ENCODE peak calls at places on chromosomes 6 and 20, in seven cellular contexts. U is left ventricle myocardium inferior; H is CD4-positive, CD25-positive, alpha-beta regulatory T cell; T is kidney; X is colonic mucosa; Q is right lobe of liver; E is neuronal stem cell. W is an unnamed sample.

GRCh38 chr20:39880890-39881289 is 808.1 kb downstream of the MAFB start:
- DNase-seq in U (no peak), H (no peak), T (no peak), X (no peak), Q (no peak), E (no peak), W (peak; percentile 11)

GRCh38 chr20:17657079-17657825 is 24.8 kb downstream of the RRBP1 start:
- DNase-seq in U (no peak), H (no peak), T (no peak), X (no peak), Q (no peak), E (no peak), W (no peak)

GRCh38 chr6:148521158-148521557 is 178.5 kb downstream of the SASH1 start:
- DNase-seq in U (no peak), H (no peak), T (no peak), X (no peak), Q (no peak), E (no peak), W (no peak)

GRCh38 chr6:130396722-130397121 is 30.9 kb downstream of the TMEM200A start:
- DNase-seq in U (no peak), H (no peak), T (no peak), X (no peak), Q (no peak), E (no peak), W (peak; percentile 27)

GRCh38 chr6:132354517-132355167 is 46.6 kb downstream of the MOXD1 start:
- DNase-seq in U (no peak), H (peak; percentile 44), T (peak; percentile 57), X (no peak), Q (no peak), E (no peak), W (no peak)

GRCh38 chr6:35024601-35025054 is 116.5 kb downstream of the TCP11 start:
- DNase-seq in U (peak; percentile 58), H (no peak), T (no peak), X (peak; percentile 67), Q (no peak), E (peak; percentile 51), W (peak; percentile 52)

GRCh38 chr20:4942336-4942735 is 59.0 kb downstream of the SLC23A2 start:
- DNase-seq in U (no peak), H (no peak), T (no peak), X (no peak), Q (no peak), E (no peak), W (no peak)

GRCh38 chr6:90368601-90369000 is 72.0 kb upstream of the BACH2 start:
- DNase-seq in U (no peak), H (no peak), T (no peak), X (no peak), Q (no peak), E (no peak), W (peak; percentile 45)

GRCh38 chr20:37542281-37542680 is 14.6 kb upstream of the BLCAP start:
- DNase-seq in U (no peak), H (no peak), T (no peak), X (peak; percentile 62), Q (no peak), E (no peak), W (no peak)

GRCh38 chr20:36604952-36605308 is 649 bp upstream of the RAB5IF start:
- DNase-seq in U (peak; percentile 19), H (no peak), T (peak; percentile 89), X (peak; percentile 49), Q (peak; percentile 66), E (no peak), W (peak; percentile 20)

GRCh38 chr6:42783876-42784738 is 2.3 kb downstream of the BICRAL start:
- DNase-seq in U (no peak), H (peak; percentile 46), T (no peak), X (no peak), Q (no peak), E (no peak), W (no peak)

GRCh38 chr6:169269180-169270076 is 15.8 kb upstream of the THBS2 start:
- DNase-seq in U (peak; percentile 62), H (no peak), T (no peak), X (no peak), Q (no peak), E (no peak), W (no peak)

GRCh38 chr6:117561128-117561527 is 41.2 kb downstream of the GOPC start:
- DNase-seq in U (no peak), H (no peak), T (no peak), X (no peak), Q (no peak), E (no peak), W (no peak)

GRCh38 chr6:147285087-147285855 is 81.1 kb downstream of the STXBP5 start:
- DNase-seq in U (no peak), H (peak; percentile 19), T (no peak), X (no peak), Q (no peak), E (no peak), W (peak; percentile 50)

GRCh38 chr6:149032318-149032598 is 285.3 kb upstream of the TAB2 start:
- DNase-seq in U (no peak), H (no peak), T (no peak), X (no peak), Q (no peak), E (no peak), W (no peak)

GRCh38 chr20:59939879-59940128 is 301 bp downstream of the PPP1R3D start:
- DNase-seq in U (peak; percentile 52), H (no peak), T (peak; percentile 90), X (no peak), Q (peak; percentile 69), E (no peak), W (peak; percentile 26)

GRCh38 chr6:7669742-7670141 is 56.2 kb upstream of the BMP6 start:
- DNase-seq in U (no peak), H (no peak), T (no peak), X (no peak), Q (no peak), E (no peak), W (no peak)

GRCh38 chr20:20318318-20319161 is 49.4 kb upstream of the INSM1 start:
- DNase-seq in U (no peak), H (no peak), T (no peak), X (no peak), Q (no peak), E (no peak), W (no peak)

DNA sequence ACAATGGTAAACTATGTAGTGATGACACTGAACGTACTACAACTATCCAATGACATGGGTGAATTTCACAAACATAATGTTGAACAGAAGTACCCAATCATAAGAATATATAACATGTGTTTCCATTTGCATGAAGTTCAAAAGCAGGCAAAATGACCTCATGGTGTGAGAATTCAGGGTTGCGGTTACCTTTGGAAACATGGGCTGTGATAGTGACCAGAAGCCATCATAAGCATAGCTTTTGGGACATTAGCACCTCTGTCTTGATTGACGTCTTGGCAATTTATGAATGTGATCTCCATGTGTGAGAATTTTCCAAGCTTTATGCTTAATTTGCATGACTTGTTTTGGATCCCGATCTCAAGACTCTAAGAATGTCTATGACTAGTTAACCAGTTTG is 500.1 kb upstream of the JAG1 start:
- DNase-seq in U (no peak), H (no peak), T (no peak), X (no peak), Q (no peak), E (no peak), W (no peak)
- H3K4me1 ChIP-seq in U (peaks cover 20% of the 10 kb centered on the region), H (no peaks in the 10 kb centered on the region), T (no peaks in the 10 kb centered on the region), X (no peaks in the 10 kb centered on the region), Q (no peaks in the 10 kb centered on the region), E (peaks cover 1% of the 10 kb centered on the region), W (no peaks in the 10 kb centered on the region)

DNA sequence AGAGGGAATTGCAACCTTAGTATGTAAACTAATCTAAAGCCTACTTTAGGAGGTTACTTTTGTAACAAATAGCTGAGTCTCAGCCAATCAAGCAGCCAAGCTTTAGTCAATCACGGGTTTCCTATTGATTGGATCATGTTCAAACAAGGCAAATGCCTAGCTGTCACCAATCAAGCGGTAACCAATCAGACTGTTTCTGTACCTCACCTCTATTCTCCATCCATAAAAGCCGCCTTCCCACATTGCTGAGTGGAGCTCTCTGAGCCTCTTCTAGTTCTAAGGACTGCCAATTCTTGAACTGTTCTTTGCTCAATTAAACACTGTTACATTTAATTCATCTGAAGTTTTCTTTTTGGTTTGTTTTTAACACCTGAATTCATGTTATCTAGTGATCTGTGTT is 148.4 kb upstream of the BMP5 start:
- DNase-seq in U (no peak), H (no peak), T (no peak), X (no peak), Q (no peak), E (no peak), W (no peak)
- H3K4me1 ChIP-seq in U (no peaks in the 10 kb centered on the region), H (no peaks in the 10 kb centered on the region), T (no peaks in the 10 kb centered on the region), X (no peaks in the 10 kb centered on the region), Q (no peaks in the 10 kb centered on the region), E (no peaks in the 10 kb centered on the region), W (peaks cover 17% of the 10 kb centered on the region)

DNA sequence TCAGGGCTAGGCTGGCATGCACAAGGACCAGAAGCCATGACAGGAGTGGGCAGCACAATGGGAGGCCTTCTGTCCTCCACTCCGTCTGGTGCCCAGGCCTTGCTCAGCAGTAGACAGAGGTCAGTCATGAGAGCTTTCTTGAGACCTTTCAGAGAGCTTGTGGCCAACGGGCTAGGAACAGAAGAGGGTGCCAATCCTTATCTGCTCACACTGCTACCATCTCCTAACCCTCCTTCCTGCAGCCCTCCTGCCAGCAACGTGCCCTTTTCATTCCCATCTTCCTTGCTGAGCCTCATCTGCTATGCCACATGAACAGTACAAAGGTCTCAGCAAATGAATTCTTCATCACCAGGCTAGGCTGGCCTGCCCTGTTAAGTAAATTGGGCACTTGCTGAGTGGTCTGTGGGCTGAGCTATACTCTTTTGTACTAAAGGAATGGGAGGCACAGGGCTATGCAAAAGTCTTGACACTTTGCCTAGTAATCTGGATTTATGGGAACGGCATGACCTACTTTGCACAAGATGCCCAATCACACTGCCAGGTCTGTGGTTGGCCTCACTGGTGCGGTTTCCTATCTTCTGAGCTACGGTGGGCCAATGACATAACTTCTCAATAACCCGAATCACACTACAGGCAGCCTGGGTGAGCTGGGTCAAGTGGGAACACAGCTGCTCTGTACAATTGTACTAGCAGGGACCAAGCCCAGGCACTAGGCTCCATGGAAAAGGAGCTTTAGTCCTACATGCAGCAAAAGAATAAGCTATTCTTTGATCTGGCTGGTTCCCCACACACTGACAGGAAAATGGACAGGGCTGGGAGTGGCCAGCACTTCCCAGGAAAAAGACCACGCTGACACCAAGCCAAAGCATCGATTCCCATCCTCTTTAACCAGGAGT is 47.8 kb downstream of the ELOVL5 start:
- DNase-seq in U (peak; percentile 24), H (no peak), T (no peak), X (no peak), Q (no peak), E (no peak), W (peak; percentile 15)
- H3K4me1 ChIP-seq in U (peaks cover 80% of the 10 kb centered on the region), H (peaks cover 79% of the 10 kb centered on the region), T (peaks cover 22% of the 10 kb centered on the region), X (peaks cover 3% of the 10 kb centered on the region), Q (peaks cover 65% of the 10 kb centered on the region), E (peaks cover 19% of the 10 kb centered on the region), W (peaks cover 40% of the 10 kb centered on the region)

GRCh38 chr20:41567615-41568014 is 50.6 kb downstream of the CHD6 start:
- DNase-seq in U (no peak), H (no peak), T (no peak), X (no peak), Q (no peak), E (no peak), W (no peak)

GRCh38 chr20:41572010-41572572 is 46.1 kb downstream of the CHD6 start:
- DNase-seq in U (no peak), H (no peak), T (no peak), X (no peak), Q (no peak), E (no peak), W (no peak)

GRCh38 chr20:41573955-41574354 is 44.2 kb downstream of the CHD6 start:
- DNase-seq in U (no peak), H (no peak), T (no peak), X (no peak), Q (no peak), E (no peak), W (no peak)

GRCh38 chr20:41571006-41571405 is 47.2 kb downstream of the CHD6 start:
- DNase-seq in U (no peak), H (no peak), T (no peak), X (no peak), Q (no peak), E (no peak), W (no peak)

GRCh38 chr20:41570552-41570951 is 47.6 kb downstream of the CHD6 start:
- DNase-seq in U (no peak), H (no peak), T (no peak), X (no peak), Q (no peak), E (no peak), W (no peak)
- H3K4me1 ChIP-seq in U (peaks cover 88% of the 10 kb centered on the region), H (peaks cover 16% of the 10 kb centered on the region), T (peaks cover 9% of the 10 kb centered on the region), X (peaks cover 6% of the 10 kb centered on the region), Q (peaks cover 5% of the 10 kb centered on the region), E (no peaks in the 10 kb centered on the region), W (peaks cover 25% of the 10 kb centered on the region)